ENCODE peak calls at places on chromosomes 12 and 14, in eight cellular contexts. D is fibroblast of lung, A is mucosa of descending colon, S is left ventricle myocardium inferior, C is psoas muscle, Q is bronchial epithelial cell, G is AG09309, Y is GM12865. X is an unnamed sample.

GRCh38 chr12:29073631-29074239 is 75.3 kb upstream of the FAR2 start:
- DNase-seq in Y (peak), A (no peak), G (peak), D (peak), Q (peak), S (no peak), C (no peak), X (peak)

GRCh38 chr12:67534671-67535070 is 113.9 kb upstream of the DYRK2 start:
- DNase-seq in C (no peak), S (peak), D (peak), A (no peak), G (peak), Y (no peak), Q (peak), X (peak)

GRCh38 chr12:12357697-12358476 is 1.0 kb downstream of the BORCS5 start:
- DNase-seq in S (no peak), Y (peak), A (no peak), Q (no peak), C (no peak), D (peak), G (no peak), X (peak)

GRCh38 chr12:48956279-48957140 is 777 bp downstream of the ARF3 start:
- DNase-seq in Y (peak), A (peak), Q (peak), C (peak), G (peak), D (peak), S (peak), X (peak)

GRCh38 chr14:32679927-32680612 is 258.6 kb upstream of the NPAS3 start:
- DNase-seq in C (no peak), A (no peak), S (no peak), Y (no peak), Q (no peak), D (no peak), G (no peak), X (no peak)

GRCh38 chr12:97267803-97268202 is 194.8 kb upstream of the RMST start:
- DNase-seq in S (no peak), Q (no peak), A (no peak), G (no peak), C (no peak), D (no peak), Y (no peak), X (no peak)

GRCh38 chr14:68576496-68577244 is 216.2 kb downstream of the ZFP36L1 start:
- DNase-seq in Y (no peak), Q (peak), A (no peak), C (no peak), S (no peak), D (peak), G (no peak), X (peak)

GRCh38 chr12:131552167-131552863 is 158.6 kb upstream of the SFSWAP start:
- DNase-seq in G (no peak), Q (no peak), C (no peak), D (no peak), A (no peak), S (no peak), Y (no peak), X (no peak)

GRCh38 chr12:82019533-82019932 is 260.4 kb upstream of the PPFIA2 start:
- DNase-seq in A (no peak), G (no peak), Q (peak), S (no peak), D (peak), C (no peak), Y (peak), X (peak)

GRCh38 chr14:69573841-69574265 is 818 bp downstream of the CCDC177 start:
- DNase-seq in S (no peak), G (no peak), D (no peak), Y (no peak), C (no peak), Q (no peak), A (no peak), X (no peak)

GRCh38 chr14:56059054-56059453 is 59.2 kb upstream of the PELI2 start:
- DNase-seq in C (no peak), S (no peak), Q (no peak), G (no peak), Y (no peak), D (no peak), A (no peak), X (no peak)

GRCh38 chr12:67354966-67355365 is 85.8 kb downstream of the CAND1 start:
- DNase-seq in D (peak), G (no peak), S (no peak), C (no peak), A (no peak), Y (no peak), Q (no peak), X (peak)

GRCh38 chr14:52342849-52343606 is 28.9 kb downstream of the PTGER2 start:
- DNase-seq in C (no peak), Y (no peak), A (no peak), D (peak), S (no peak), G (no peak), Q (peak), X (peak)

GRCh38 chr14:32495435-32495734 is 166.3 kb downstream of the AKAP6 start:
- DNase-seq in C (no peak), Y (no peak), G (no peak), A (no peak), S (no peak), Q (no peak), D (no peak), X (no peak)

DNA sequence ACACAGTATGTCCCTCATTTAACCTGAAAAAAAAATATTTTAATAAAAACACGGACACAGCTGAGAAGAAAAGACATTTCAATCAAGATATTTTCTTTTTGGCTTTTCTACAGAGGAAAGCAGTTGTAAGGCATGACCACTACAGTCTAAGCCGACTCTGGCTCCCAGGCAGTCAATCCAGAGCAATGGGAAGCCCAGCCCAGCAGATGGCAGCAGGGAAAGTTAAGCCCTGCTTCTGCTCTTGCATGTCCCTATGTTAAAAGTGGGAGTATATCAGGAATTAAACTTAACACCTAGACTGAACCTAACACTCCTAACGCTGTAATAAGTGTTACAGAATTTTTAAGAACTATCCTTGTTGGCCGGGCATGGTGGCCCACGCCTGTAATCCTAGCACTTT is 19.5 kb upstream of the HAL start:
- DNase-seq in G (no peak), C (no peak), Q (peak), S (peak), Y (no peak), D (peak), A (no peak), X (peak)
- TF ChIP-seq CTCF in G (peak), C (peak), Q (peak), S (peak), Y (peak), D (peak), A (no peak), X (peak)

GRCh38 chr12:54472494-54473262 is 724 bp downstream of the GTSF1 start:
- DNase-seq in Y (no peak), A (no peak), Q (no peak), G (no peak), C (no peak), S (no peak), D (no peak), X (no peak)
- H3K4me3 ChIP-seq in Y (peak), A (no peak), Q (no peak), G (no peak), C (no peak), S (no peak), D (no peak), X (no peak)

GRCh38 chr12:113650476-113650875 is 178.8 kb upstream of the LHX5 start:
- DNase-seq in C (no peak), Y (no peak), G (no peak), S (no peak), D (no peak), Q (peak), A (no peak), X (no peak)

GRCh38 chr12:113655479-113655878 is 183.8 kb upstream of the LHX5 start:
- DNase-seq in S (no peak), A (no peak), C (no peak), G (no peak), D (no peak), Y (no peak), Q (no peak), X (no peak)

GRCh38 chr12:113655919-113656318 is 184.2 kb upstream of the LHX5 start:
- DNase-seq in S (no peak), A (no peak), G (no peak), D (no peak), C (no peak), Q (no peak), Y (no peak), X (no peak)

GRCh38 chr12:113649256-113649830 is 177.7 kb upstream of the LHX5 start:
- DNase-seq in G (no peak), C (no peak), Y (no peak), Q (no peak), A (no peak), S (no peak), D (no peak), X (no peak)

DNA sequence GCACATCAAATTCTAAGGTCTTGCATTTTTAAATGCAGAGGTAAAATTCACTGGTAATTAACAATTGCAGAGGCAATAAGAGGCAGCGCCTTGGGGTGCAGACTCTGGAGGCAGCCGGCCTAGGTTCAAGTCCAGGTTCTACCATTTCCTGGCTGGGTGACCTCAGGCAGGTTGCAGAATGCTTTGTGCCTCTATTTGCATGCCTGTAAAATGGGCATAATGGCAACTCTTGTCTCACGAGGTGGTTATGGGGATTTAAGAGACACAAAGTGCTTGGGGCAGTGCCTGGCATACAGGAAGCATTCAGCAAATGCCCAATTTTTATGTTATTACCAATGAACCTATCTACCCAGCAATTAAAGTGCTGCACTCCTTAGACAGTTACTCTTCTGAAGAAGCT is 180.0 kb upstream of the LHX5 start:
- DNase-seq in S (no peak), Y (no peak), C (no peak), D (no peak), G (no peak), A (no peak), Q (no peak), X (no peak)
- TF ChIP-seq CTCF in S (no peak), Y (no peak), C (no peak), D (no peak), G (no peak), A (no peak), Q (no peak), X (no peak)

GRCh38 chr14:76089575-76089974 is 62.1 kb upstream of the GPATCH2L start:
- DNase-seq in G (no peak), Y (no peak), Q (no peak), S (peak), D (no peak), A (no peak), C (no peak), X (no peak)
- H3K4me3 ChIP-seq in G (no peak), Y (no peak), Q (no peak), S (no peak), D (no peak), A (no peak), C (no peak), X (no peak)

DNA sequence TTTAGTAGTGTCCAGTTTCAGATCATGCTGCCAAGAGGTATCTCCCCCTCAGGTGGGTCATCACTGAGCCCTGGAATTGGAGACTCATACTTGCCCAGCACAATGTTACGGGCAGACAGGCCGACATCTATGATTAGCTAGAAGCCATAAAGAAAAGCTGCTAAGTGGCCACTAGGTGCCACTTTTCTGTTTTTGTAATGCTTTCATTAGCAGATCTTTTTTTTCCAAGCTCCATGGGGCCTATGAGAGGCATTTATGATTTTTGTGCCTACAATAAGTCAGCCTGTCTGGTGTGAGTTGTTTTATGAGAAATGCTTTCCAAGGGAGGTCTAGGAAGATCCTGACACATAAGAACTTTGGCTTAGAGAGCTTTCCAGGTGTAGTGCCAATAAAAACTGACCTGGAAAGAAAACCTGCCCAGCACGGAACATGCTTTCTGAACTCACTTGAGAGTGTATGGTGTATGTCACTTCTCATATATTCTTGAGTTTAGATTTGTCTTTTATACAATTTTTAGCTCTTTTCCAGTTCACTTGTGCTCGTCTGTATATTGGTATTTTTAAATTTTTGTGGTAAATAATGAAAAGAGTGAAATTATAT is 21.8 kb upstream of the SMCO2 start:
- DNase-seq in A (no peak), C (no peak), D (peak), Y (peak), Q (peak), S (no peak), G (peak), X (peak)
- TF ChIP-seq CTCF in A (peak), C (peak), D (peak), Y (peak), Q (peak), S (peak), G (peak), X (peak)

GRCh38 chr12:132630672-132631071 is 12.1 kb downstream of the P2RX2 start:
- DNase-seq in G (no peak), Q (no peak), A (no peak), S (no peak), Y (no peak), D (peak), C (no peak), X (no peak)

GRCh38 chr12:132633398-132633797 is 14.8 kb downstream of the P2RX2 start:
- DNase-seq in S (no peak), A (no peak), G (no peak), C (no peak), Y (no peak), Q (no peak), D (no peak), X (no peak)

GRCh38 chr12:132629330-132629729 is 10.8 kb downstream of the P2RX2 start:
- DNase-seq in C (no peak), Q (no peak), A (no peak), G (no peak), Y (no peak), S (no peak), D (no peak), X (no peak)

GRCh38 chr12:132632521-132633228 is 14.1 kb downstream of the P2RX2 start:
- DNase-seq in G (no peak), D (no peak), Q (no peak), S (no peak), Y (no peak), A (no peak), C (no peak), X (no peak)

DNA sequence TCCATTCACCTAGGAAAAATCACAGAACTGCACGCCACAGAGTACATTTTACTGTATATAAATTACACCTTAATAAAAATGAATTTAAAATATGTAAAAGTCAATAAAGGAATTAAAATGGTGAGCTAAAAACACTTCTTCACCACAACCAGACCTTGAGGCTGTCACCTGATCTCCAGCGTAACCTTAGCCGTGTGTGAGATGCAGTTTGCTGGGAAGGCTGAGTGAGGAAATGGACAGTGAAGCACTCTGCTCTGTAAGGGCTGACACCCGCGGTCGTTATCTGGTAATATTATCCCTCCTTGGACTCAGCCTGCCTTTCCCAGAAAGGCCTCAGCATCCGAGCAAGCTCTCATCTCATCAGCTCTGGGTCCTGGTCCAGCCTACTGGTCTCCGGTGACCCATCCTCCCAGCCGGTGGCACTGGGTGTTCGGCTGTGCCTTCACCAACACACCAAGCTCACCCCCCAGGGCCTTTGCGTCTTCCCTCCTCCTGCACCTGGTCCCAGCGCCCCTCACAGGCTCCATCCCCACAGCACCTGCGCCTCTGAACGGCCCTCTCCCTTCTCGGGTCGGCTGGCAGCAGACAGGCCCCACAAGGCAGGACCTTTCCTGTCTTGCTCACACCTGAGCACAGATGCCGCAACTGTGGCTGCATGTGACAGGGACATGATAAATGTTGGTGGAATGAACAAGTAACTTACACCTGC is 12.9 kb downstream of the P2RX2 start:
- DNase-seq in S (no peak), G (no peak), C (no peak), D (no peak), A (no peak), Y (no peak), Q (no peak), X (no peak)
- H3K4me3 ChIP-seq in S (no peak), G (no peak), C (no peak), D (no peak), A (no peak), Y (no peak), Q (no peak), X (no peak)

GRCh38 chr12:58104443-58104842 is 163.1 kb downstream of the ATP23 start:
- DNase-seq in Y (no peak), D (no peak), G (no peak), S (no peak), C (no peak), A (no peak), Q (no peak), X (no peak)

GRCh38 chr12:58099476-58099875 is 158.1 kb downstream of the ATP23 start:
- DNase-seq in D (no peak), S (no peak), G (no peak), Y (no peak), C (no peak), A (no peak), Q (no peak), X (no peak)

GRCh38 chr12:58106185-58106584 is 164.8 kb downstream of the ATP23 start:
- DNase-seq in S (no peak), D (no peak), A (no peak), C (no peak), Y (no peak), G (no peak), Q (no peak), X (no peak)

GRCh38 chr12:58105225-58106119 is 164.1 kb downstream of the ATP23 start:
- DNase-seq in C (no peak), A (no peak), Q (peak), S (no peak), G (no peak), D (peak), Y (no peak), X (peak)
- TF ChIP-seq CTCF in C (peak), A (no peak), Q (peak), S (peak), G (peak), D (peak), Y (peak), X (peak)

DNA sequence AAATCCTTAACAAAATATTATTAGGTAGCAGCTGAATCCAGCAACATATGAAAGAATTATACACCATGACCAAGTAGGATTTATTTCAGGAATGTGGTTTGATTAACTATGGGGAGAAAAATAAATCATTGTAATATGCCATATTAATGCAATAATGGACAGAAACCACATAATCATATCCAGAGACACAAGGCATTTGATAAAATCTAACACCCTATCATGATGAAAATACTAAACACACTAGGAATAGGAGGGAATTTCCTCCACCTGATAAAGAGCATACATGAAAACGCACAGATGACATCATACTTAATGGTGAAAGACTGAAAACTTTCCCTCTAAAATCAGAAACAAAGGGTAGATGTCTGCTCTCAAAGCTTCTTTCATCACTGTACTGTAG is 238.9 kb downstream of the PHLDA1 start:
- DNase-seq in G (no peak), Q (peak), Y (no peak), A (no peak), C (no peak), D (peak), S (no peak), X (no peak)
- H3K4me3 ChIP-seq in G (no peak), Q (no peak), Y (no peak), A (no peak), C (no peak), D (no peak), S (no peak), X (no peak)

DNA sequence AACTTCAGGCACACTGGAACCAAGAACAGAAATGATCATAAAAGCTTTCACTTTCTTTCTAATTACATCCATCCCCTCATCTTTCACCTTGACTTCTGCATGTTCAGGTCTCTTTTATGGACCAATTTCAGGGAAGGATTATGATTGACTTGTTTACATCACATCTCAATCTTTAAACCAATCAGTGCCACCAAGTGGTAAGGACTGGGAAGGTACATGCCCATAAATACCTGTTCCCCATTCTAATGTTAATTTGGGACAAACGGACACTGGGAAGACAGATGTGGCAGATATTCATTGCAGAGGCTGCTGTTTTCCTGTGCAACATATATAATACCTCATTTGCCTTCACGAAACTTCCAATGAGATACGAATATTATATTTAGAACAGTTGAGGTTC is 978.1 kb downstream of the GALC start:
- DNase-seq in C (no peak), A (no peak), Y (no peak), D (no peak), G (no peak), S (no peak), Q (peak), X (no peak)
- TF ChIP-seq CTCF in C (no peak), A (no peak), Y (no peak), D (no peak), G (peak), S (no peak), Q (no peak), X (no peak)

GRCh38 chr12:25970916-25971674 is 12.6 kb downstream of the RASSF8 start:
- DNase-seq in Q (no peak), S (no peak), C (no peak), A (no peak), D (no peak), G (no peak), Y (no peak), X (peak)
- H3K4me3 ChIP-seq in Q (no peak), S (no peak), C (no peak), A (no peak), D (no peak), G (no peak), Y (no peak), X (no peak)

X was measured in fibroblast of mammary gland.